ENCODE peak calls at places on chromosomes 5 and 9, in nine cellular contexts. One of them, this sample, is unnamed. For H3K27me3, the result is how much of the 10 kb centered on the place peaks cover.

GRCh38 chr9:116515541-116515940 is 171.6 kb upstream of the TRIM32 start:
- DNase-seq in astrocyte: no peak
- DNase-seq in IMR-90: no peak
- DNase-seq in mesendoderm: no peak
- DNase-seq in lung: no peak
- DNase-seq in left ventricle myocardium inferior: no peak
- DNase-seq in CD8-positive, alpha-beta memory T cell: no peak
- DNase-seq in H1: no peak
- DNase-seq in right cardiac atrium: no peak
- DNase-seq in this sample: no peak

GRCh38 chr5:77960863-77961396 is 184.8 kb upstream of the TBCA start:
- DNase-seq in right cardiac atrium: no peak
- DNase-seq in left ventricle myocardium inferior: no peak
- DNase-seq in IMR-90: no peak
- DNase-seq in H1: no peak
- DNase-seq in astrocyte: no peak
- DNase-seq in mesendoderm: peak
- DNase-seq in CD8-positive, alpha-beta memory T cell: no peak
- DNase-seq in lung: no peak
- DNase-seq in this sample: no peak

GRCh38 chr9:95189230-95190098 is 128.0 kb downstream of the FANCC start:
- DNase-seq in lung: no peak
- DNase-seq in CD8-positive, alpha-beta memory T cell: no peak
- DNase-seq in IMR-90: peak
- DNase-seq in mesendoderm: no peak
- DNase-seq in astrocyte: peak
- DNase-seq in left ventricle myocardium inferior: peak
- DNase-seq in H1: no peak
- DNase-seq in right cardiac atrium: peak
- DNase-seq in this sample: no peak

GRCh38 chr9:93586290-93587057 is 10.1 kb downstream of the PHF2 start:
- DNase-seq in lung: no peak
- DNase-seq in mesendoderm: no peak
- DNase-seq in IMR-90: no peak
- DNase-seq in CD8-positive, alpha-beta memory T cell: no peak
- DNase-seq in left ventricle myocardium inferior: peak
- DNase-seq in H1: no peak
- DNase-seq in right cardiac atrium: peak
- DNase-seq in astrocyte: no peak
- DNase-seq in this sample: peak

GRCh38 chr5:177412603-177413233 is 3.4 kb upstream of the F12 start:
- DNase-seq in IMR-90: no peak
- DNase-seq in mesendoderm: no peak
- DNase-seq in CD8-positive, alpha-beta memory T cell: no peak
- DNase-seq in right cardiac atrium: no peak
- DNase-seq in lung: no peak
- DNase-seq in astrocyte: no peak
- DNase-seq in H1: no peak
- DNase-seq in left ventricle myocardium inferior: no peak
- DNase-seq in this sample: no peak

GRCh38 chr5:84752780-84753179 is 368.1 kb upstream of the EDIL3 start:
- DNase-seq in mesendoderm: no peak
- DNase-seq in left ventricle myocardium inferior: no peak
- DNase-seq in H1: no peak
- DNase-seq in CD8-positive, alpha-beta memory T cell: no peak
- DNase-seq in astrocyte: no peak
- DNase-seq in lung: no peak
- DNase-seq in right cardiac atrium: no peak
- DNase-seq in IMR-90: no peak
- DNase-seq in this sample: no peak

GRCh38 chr5:10427978-10428377 is 13.7 kb upstream of the ROPN1L start:
- DNase-seq in lung: no peak
- DNase-seq in right cardiac atrium: no peak
- DNase-seq in CD8-positive, alpha-beta memory T cell: no peak
- DNase-seq in mesendoderm: no peak
- DNase-seq in IMR-90: no peak
- DNase-seq in H1: no peak
- DNase-seq in left ventricle myocardium inferior: no peak
- DNase-seq in astrocyte: no peak
- DNase-seq in this sample: no peak

GRCh38 chr5:135324897-135325650 is 74.0 kb downstream of the MACROH2A1 start:
- DNase-seq in left ventricle myocardium inferior: no peak
- DNase-seq in mesendoderm: no peak
- DNase-seq in lung: no peak
- DNase-seq in IMR-90: no peak
- DNase-seq in CD8-positive, alpha-beta memory T cell: no peak
- DNase-seq in astrocyte: no peak
- DNase-seq in right cardiac atrium: no peak
- DNase-seq in H1: no peak
- DNase-seq in this sample: no peak

GRCh38 chr9:70049236-70049635 is 5.6 kb downstream of the MAMDC2 start:
- DNase-seq in lung: no peak
- DNase-seq in mesendoderm: no peak
- DNase-seq in right cardiac atrium: peak
- DNase-seq in astrocyte: peak
- DNase-seq in H1: peak
- DNase-seq in left ventricle myocardium inferior: peak
- DNase-seq in IMR-90: peak
- DNase-seq in CD8-positive, alpha-beta memory T cell: no peak
- DNase-seq in this sample: no peak

GRCh38 chr9:131394464-131395026 is 659 bp downstream of the PRRC2B start:
- DNase-seq in lung: no peak
- DNase-seq in mesendoderm: no peak
- DNase-seq in astrocyte: no peak
- DNase-seq in left ventricle myocardium inferior: peak
- DNase-seq in CD8-positive, alpha-beta memory T cell: peak
- DNase-seq in H1: peak
- DNase-seq in IMR-90: no peak
- DNase-seq in right cardiac atrium: peak
- DNase-seq in this sample: peak

GRCh38 chr5:154945695-154946301 is 4.9 kb downstream of the MRPL22 start:
- DNase-seq in CD8-positive, alpha-beta memory T cell: no peak
- DNase-seq in lung: no peak
- DNase-seq in astrocyte: no peak
- DNase-seq in left ventricle myocardium inferior: no peak
- DNase-seq in right cardiac atrium: no peak
- DNase-seq in H1: no peak
- DNase-seq in mesendoderm: no peak
- DNase-seq in IMR-90: peak
- DNase-seq in this sample: peak
- H3K4me3 ChIP-seq in CD8-positive, alpha-beta memory T cell: no peak
- H3K4me3 ChIP-seq in lung: no peak
- H3K4me3 ChIP-seq in astrocyte: no peak
- H3K4me3 ChIP-seq in left ventricle myocardium inferior: no peak
- H3K4me3 ChIP-seq in right cardiac atrium: no peak
- H3K4me3 ChIP-seq in H1: no peak
- H3K4me3 ChIP-seq in mesendoderm: no peak
- H3K4me3 ChIP-seq in IMR-90: no peak
- H3K4me3 ChIP-seq in this sample: no peak

GRCh38 chr5:151906246-151906645 is 18.4 kb downstream of the GLRA1 start:
- DNase-seq in right cardiac atrium: no peak
- DNase-seq in lung: no peak
- DNase-seq in CD8-positive, alpha-beta memory T cell: no peak
- DNase-seq in astrocyte: peak
- DNase-seq in left ventricle myocardium inferior: no peak
- DNase-seq in mesendoderm: no peak
- DNase-seq in IMR-90: peak
- DNase-seq in H1: no peak
- DNase-seq in this sample: no peak

GRCh38 chr5:151912360-151912759 is 12.3 kb downstream of the GLRA1 start:
- DNase-seq in right cardiac atrium: peak
- DNase-seq in mesendoderm: no peak
- DNase-seq in astrocyte: peak
- DNase-seq in left ventricle myocardium inferior: no peak
- DNase-seq in H1: no peak
- DNase-seq in CD8-positive, alpha-beta memory T cell: no peak
- DNase-seq in IMR-90: no peak
- DNase-seq in lung: no peak
- DNase-seq in this sample: no peak

GRCh38 chr5:151909628-151910027 is 15.0 kb downstream of the GLRA1 start:
- DNase-seq in CD8-positive, alpha-beta memory T cell: no peak
- DNase-seq in right cardiac atrium: no peak
- DNase-seq in astrocyte: no peak
- DNase-seq in IMR-90: no peak
- DNase-seq in mesendoderm: no peak
- DNase-seq in lung: no peak
- DNase-seq in left ventricle myocardium inferior: no peak
- DNase-seq in H1: no peak
- DNase-seq in this sample: no peak

GRCh38 chr5:151905639-151906038 is 19.0 kb downstream of the GLRA1 start:
- DNase-seq in right cardiac atrium: no peak
- DNase-seq in mesendoderm: no peak
- DNase-seq in left ventricle myocardium inferior: no peak
- DNase-seq in H1: no peak
- DNase-seq in IMR-90: no peak
- DNase-seq in CD8-positive, alpha-beta memory T cell: no peak
- DNase-seq in astrocyte: peak
- DNase-seq in lung: no peak
- DNase-seq in this sample: no peak

GRCh38 chr5:151911011-151911410 is 13.6 kb downstream of the GLRA1 start:
- DNase-seq in mesendoderm: no peak
- DNase-seq in right cardiac atrium: no peak
- DNase-seq in lung: no peak
- DNase-seq in astrocyte: no peak
- DNase-seq in left ventricle myocardium inferior: no peak
- DNase-seq in H1: no peak
- DNase-seq in IMR-90: no peak
- DNase-seq in CD8-positive, alpha-beta memory T cell: no peak
- DNase-seq in this sample: no peak
- H3K27me3 ChIP-seq in mesendoderm: under half
- H3K27me3 ChIP-seq in right cardiac atrium: under half
- H3K27me3 ChIP-seq in lung: under half
- H3K27me3 ChIP-seq in astrocyte: under half
- H3K27me3 ChIP-seq in left ventricle myocardium inferior: under half
- H3K27me3 ChIP-seq in H1: under half
- H3K27me3 ChIP-seq in IMR-90: under half
- H3K27me3 ChIP-seq in CD8-positive, alpha-beta memory T cell: under half
- H3K27me3 ChIP-seq in this sample: under half

GRCh38 chr5:157248771-157249475 is 17.0 kb upstream of the CYFIP2 start:
- DNase-seq in left ventricle myocardium inferior: no peak
- DNase-seq in mesendoderm: no peak
- DNase-seq in IMR-90: no peak
- DNase-seq in CD8-positive, alpha-beta memory T cell: no peak
- DNase-seq in astrocyte: no peak
- DNase-seq in H1: no peak
- DNase-seq in lung: no peak
- DNase-seq in right cardiac atrium: no peak
- DNase-seq in this sample: no peak
- H3K4me3 ChIP-seq in left ventricle myocardium inferior: no peak
- H3K4me3 ChIP-seq in mesendoderm: no peak
- H3K4me3 ChIP-seq in IMR-90: no peak
- H3K4me3 ChIP-seq in CD8-positive, alpha-beta memory T cell: peak
- H3K4me3 ChIP-seq in astrocyte: no peak
- H3K4me3 ChIP-seq in H1: no peak
- H3K4me3 ChIP-seq in lung: no peak
- H3K4me3 ChIP-seq in right cardiac atrium: no peak
- H3K4me3 ChIP-seq in this sample: no peak

GRCh38 chr9:126119731-126120130 is 206.9 kb upstream of the MVB12B start:
- DNase-seq in IMR-90: no peak
- DNase-seq in right cardiac atrium: no peak
- DNase-seq in mesendoderm: no peak
- DNase-seq in CD8-positive, alpha-beta memory T cell: no peak
- DNase-seq in H1: peak
- DNase-seq in lung: peak
- DNase-seq in astrocyte: no peak
- DNase-seq in left ventricle myocardium inferior: no peak
- DNase-seq in this sample: no peak
- H3K27me3 ChIP-seq in IMR-90: under half
- H3K27me3 ChIP-seq in right cardiac atrium: under half
- H3K27me3 ChIP-seq in mesendoderm: under half
- H3K27me3 ChIP-seq in CD8-positive, alpha-beta memory T cell: under half
- H3K27me3 ChIP-seq in H1: under half
- H3K27me3 ChIP-seq in lung: under half
- H3K27me3 ChIP-seq in astrocyte: under half
- H3K27me3 ChIP-seq in left ventricle myocardium inferior: half or more
- H3K27me3 ChIP-seq in this sample: under half

GRCh38 chr5:76325876-76326491 is 77.1 kb upstream of the IQGAP2 start:
- DNase-seq in IMR-90: no peak
- DNase-seq in astrocyte: no peak
- DNase-seq in H1: no peak
- DNase-seq in lung: no peak
- DNase-seq in CD8-positive, alpha-beta memory T cell: peak
- DNase-seq in left ventricle myocardium inferior: no peak
- DNase-seq in mesendoderm: no peak
- DNase-seq in right cardiac atrium: no peak
- DNase-seq in this sample: no peak
- H3K4me3 ChIP-seq in IMR-90: no peak
- H3K4me3 ChIP-seq in astrocyte: no peak
- H3K4me3 ChIP-seq in H1: no peak
- H3K4me3 ChIP-seq in lung: no peak
- H3K4me3 ChIP-seq in CD8-positive, alpha-beta memory T cell: peak
- H3K4me3 ChIP-seq in left ventricle myocardium inferior: no peak
- H3K4me3 ChIP-seq in mesendoderm: no peak
- H3K4me3 ChIP-seq in right cardiac atrium: no peak
- H3K4me3 ChIP-seq in this sample: no peak

GRCh38 chr9:133562611-133563285 is 28.2 kb downstream of the ADAMTSL2 start:
- DNase-seq in IMR-90: no peak
- DNase-seq in left ventricle myocardium inferior: no peak
- DNase-seq in mesendoderm: no peak
- DNase-seq in H1: no peak
- DNase-seq in lung: no peak
- DNase-seq in right cardiac atrium: peak
- DNase-seq in astrocyte: no peak
- DNase-seq in CD8-positive, alpha-beta memory T cell: no peak
- DNase-seq in this sample: no peak

GRCh38 chr9:133560944-133561343 is 26.4 kb downstream of the ADAMTSL2 start:
- DNase-seq in lung: no peak
- DNase-seq in right cardiac atrium: peak
- DNase-seq in astrocyte: no peak
- DNase-seq in IMR-90: no peak
- DNase-seq in H1: no peak
- DNase-seq in mesendoderm: no peak
- DNase-seq in CD8-positive, alpha-beta memory T cell: no peak
- DNase-seq in left ventricle myocardium inferior: no peak
- DNase-seq in this sample: no peak

GRCh38 chr9:133561976-133562554 is 27.6 kb downstream of the ADAMTSL2 start:
- DNase-seq in IMR-90: no peak
- DNase-seq in lung: no peak
- DNase-seq in right cardiac atrium: peak
- DNase-seq in astrocyte: no peak
- DNase-seq in left ventricle myocardium inferior: no peak
- DNase-seq in mesendoderm: no peak
- DNase-seq in H1: no peak
- DNase-seq in CD8-positive, alpha-beta memory T cell: no peak
- DNase-seq in this sample: no peak

GRCh38 chr9:133558191-133559126 is 24.0 kb downstream of the ADAMTSL2 start:
- DNase-seq in left ventricle myocardium inferior: peak
- DNase-seq in right cardiac atrium: peak
- DNase-seq in IMR-90: peak
- DNase-seq in astrocyte: peak
- DNase-seq in mesendoderm: peak
- DNase-seq in H1: no peak
- DNase-seq in lung: no peak
- DNase-seq in CD8-positive, alpha-beta memory T cell: no peak
- DNase-seq in this sample: peak

DNA sequence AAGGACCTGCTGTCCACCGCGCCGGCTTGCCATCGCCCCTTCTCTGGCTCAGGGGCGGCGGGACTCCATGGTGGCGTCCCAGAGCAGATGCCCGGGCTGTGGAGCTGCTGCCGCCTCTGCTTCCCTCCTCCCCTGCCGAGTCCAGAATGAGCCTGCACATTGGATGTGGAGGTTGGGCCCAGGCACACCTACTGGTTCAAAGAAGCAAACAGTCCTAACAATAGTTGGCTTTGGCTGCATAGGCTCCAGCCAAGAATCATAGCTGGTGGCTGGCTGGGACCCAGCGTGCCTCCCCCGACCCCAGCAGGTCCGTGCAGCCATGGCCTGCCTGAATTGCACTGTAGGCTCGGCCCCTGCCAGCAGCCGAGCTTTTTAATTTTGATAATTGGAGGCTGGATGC is 25.8 kb downstream of the ADAMTSL2 start:
- DNase-seq in left ventricle myocardium inferior: peak
- DNase-seq in lung: no peak
- DNase-seq in right cardiac atrium: peak
- DNase-seq in IMR-90: no peak
- DNase-seq in H1: no peak
- DNase-seq in mesendoderm: no peak
- DNase-seq in astrocyte: peak
- DNase-seq in CD8-positive, alpha-beta memory T cell: no peak
- DNase-seq in this sample: no peak
- H3K27me3 ChIP-seq in left ventricle myocardium inferior: under half
- H3K27me3 ChIP-seq in lung: under half
- H3K27me3 ChIP-seq in right cardiac atrium: under half
- H3K27me3 ChIP-seq in IMR-90: under half
- H3K27me3 ChIP-seq in H1: under half
- H3K27me3 ChIP-seq in mesendoderm: under half
- H3K27me3 ChIP-seq in astrocyte: under half
- H3K27me3 ChIP-seq in CD8-positive, alpha-beta memory T cell: under half
- H3K27me3 ChIP-seq in this sample: under half